ENCODE peak calls at places on chromosomes 16 and 17, in six cellular contexts. U, G, T, S, X and A are unnamed samples.
A peak's percentile ranks its signal among the peaks of the same experiment; 100 is the strongest.

GRCh38 chr16:69176033-69176780 is 10.8 kb upstream of the SNTB2 start:
- DNase-seq in G (no peak), T (no peak), U (no peak), X (no peak), S (no peak), A (no peak)

GRCh38 chr17:180380-181212 is 854 bp downstream of the DOC2B start:
- DNase-seq in X (no peak), U (no peak), S (no peak), T (no peak), G (no peak), A (no peak)

GRCh38 chr17:39376434-39376833 is 25.0 kb downstream of the FBXL20 start:
- DNase-seq in X (no peak), T (no peak), U (no peak), S (no peak), G (no peak), A (no peak)

GRCh38 chr16:30068750-30069574 is 3.4 kb downstream of the ALDOA start:
- DNase-seq in G (no peak), S (no peak), T (peak; percentile 69), U (no peak), X (peak; percentile 76), A (peak; percentile 57)

GRCh38 chr16:55488306-55488705 is 9.3 kb downstream of the MMP2 start:
- DNase-seq in G (no peak), U (no peak), T (no peak), X (no peak), S (peak; percentile 35), A (no peak)

GRCh38 chr17:27993161-27993695 is 49.2 kb upstream of the NLK start:
- DNase-seq in X (no peak), G (no peak), S (no peak), U (no peak), T (no peak), A (no peak)

GRCh38 chr17:15092261-15092660 is 172.9 kb downstream of the PMP22 start:
- DNase-seq in U (peak; percentile 29), G (no peak), T (no peak), S (no peak), X (no peak), A (no peak)

GRCh38 chr17:18027280-18027679 is 11.7 kb downstream of the ATPAF2 start:
- DNase-seq in T (no peak), U (no peak), G (no peak), X (no peak), S (no peak), A (no peak)

GRCh38 chr17:35807371-35808144 is 1.7 kb upstream of the TAF15 start:
- DNase-seq in X (no peak), U (no peak), S (no peak), T (no peak), G (no peak), A (no peak)

GRCh38 chr17:49610883-49611584 is 35.4 kb downstream of the NXPH3 start:
- DNase-seq in T (no peak), X (no peak), S (no peak), U (no peak), G (no peak), A (no peak)

GRCh38 chr16:51148674-51149228 is 2.3 kb downstream of the SALL1 start:
- DNase-seq in G (no peak), X (no peak), T (no peak), U (no peak), S (no peak), A (no peak)

GRCh38 chr17:77968788-77969187 is 10.3 kb downstream of the TNRC6C start:
- DNase-seq in G (no peak), U (no peak), T (no peak), S (no peak), X (no peak), A (no peak)

GRCh38 chr17:17220529-17220928 is 14.4 kb upstream of the PLD6 start:
- DNase-seq in U (no peak), G (no peak), S (no peak), T (no peak), X (no peak), A (no peak)

GRCh38 chr16:2019500-2019899 is at the start of gene NPW:
- DNase-seq in S (no peak), X (no peak), G (peak; percentile 35), T (no peak), U (no peak), A (peak; percentile 66)

GRCh38 chr16:17335826-17336492 is 134.8 kb downstream of the XYLT1 start:
- DNase-seq in T (no peak), S (no peak), G (no peak), X (no peak), U (no peak), A (no peak)

GRCh38 chr16:8533509-8533908 is 56.8 kb downstream of the TMEM114 start:
- DNase-seq in G (no peak), S (no peak), U (no peak), X (no peak), T (no peak), A (no peak)

GRCh38 chr16:57519796-57520360 is 16.5 kb downstream of the CCDC102A start:
- DNase-seq in G (peak; percentile 66), T (peak; percentile 87), S (peak; percentile 67), U (peak; percentile 79), X (peak; percentile 94), A (peak; percentile 83)

GRCh38 chr16:82184213-82184612 is 14.2 kb upstream of the MPHOSPH6 start:
- DNase-seq in T (no peak), G (no peak), X (no peak), U (no peak), S (no peak), A (no peak)

GRCh38 chr16:30027588-30028437 is 3.3 kb downstream of the TLCD3B start:
- DNase-seq in U (no peak), X (no peak), G (no peak), S (no peak), T (no peak), A (peak; percentile 62)